ENCODE peak calls at places on chromosome 9, in five cellular contexts. Z, C, O, J and I are unnamed samples. For H3K4me1 and H3K27me3, the result is how much of the 10 kb centered on the place peaks cover.

GRCh38 chr9:83474631-83475030 is 63.6 kb downstream of the FRMD3 start:
- DNase-seq in Z (no peak), C (no peak), O (no peak), J (no peak), I (no peak)

GRCh38 chr9:114097613-114098020 is 1.5 kb downstream of the KIF12 start:
- DNase-seq in Z (peak), C (peak), O (peak), J (no peak), I (no peak)

GRCh38 chr9:91483835-91484234 is 60.2 kb upstream of the NFIL3 start:
- DNase-seq in Z (no peak), C (no peak), O (no peak), J (no peak), I (no peak)

GRCh38 chr9:110886832-110887231 is 151.4 kb downstream of the LPAR1 start:
- DNase-seq in Z (no peak), C (no peak), O (no peak), J (no peak), I (no peak)

GRCh38 chr9:124381073-124381945 is 33.9 kb downstream of the PSMB7 start:
- DNase-seq in Z (no peak), C (no peak), O (no peak), J (no peak), I (no peak)

GRCh38 chr9:27528278-27528885 is 1.2 kb downstream of the MOB3B start:
- DNase-seq in Z (peak), C (peak), O (no peak), J (peak), I (peak)

GRCh38 chr9:111715471-111715870 is 54.1 kb downstream of the GNG10 start:
- DNase-seq in Z (no peak), C (no peak), O (no peak), J (no peak), I (no peak)

GRCh38 chr9:20990867-20991266 is 40.6 kb downstream of the HACD4 start:
- DNase-seq in Z (no peak), C (no peak), O (no peak), J (no peak), I (peak)

GRCh38 chr9:77305622-77306365 is 128.5 kb downstream of the VPS13A start:
- DNase-seq in Z (no peak), C (no peak), O (no peak), J (no peak), I (no peak)

GRCh38 chr9:3848445-3849114 is 322.8 kb upstream of the RFX3 start:
- DNase-seq in Z (no peak), C (no peak), O (peak), J (no peak), I (no peak)

GRCh38 chr9:127980056-127980705 is 608 bp downstream of the EEIG1 start:
- DNase-seq in Z (peak), C (peak), O (peak), J (no peak), I (peak)
- H3K4me1 ChIP-seq in Z (half or more), C (half or more), O (under half), J (half or more), I (half or more)

GRCh38 chr9:14349818-14350333 is 35.9 kb upstream of the NFIB start:
- DNase-seq in Z (no peak), C (no peak), O (no peak), J (no peak), I (no peak)

GRCh38 chr9:14351206-14351605 is 37.3 kb upstream of the NFIB start:
- DNase-seq in Z (no peak), C (no peak), O (no peak), J (no peak), I (no peak)

GRCh38 chr9:14349141-14349817 is 35.3 kb upstream of the NFIB start:
- DNase-seq in Z (no peak), C (no peak), O (no peak), J (no peak), I (no peak)

GRCh38 chr9:14352549-14352948 is 38.6 kb upstream of the NFIB start:
- DNase-seq in Z (no peak), C (no peak), O (no peak), J (no peak), I (no peak)

DNA sequence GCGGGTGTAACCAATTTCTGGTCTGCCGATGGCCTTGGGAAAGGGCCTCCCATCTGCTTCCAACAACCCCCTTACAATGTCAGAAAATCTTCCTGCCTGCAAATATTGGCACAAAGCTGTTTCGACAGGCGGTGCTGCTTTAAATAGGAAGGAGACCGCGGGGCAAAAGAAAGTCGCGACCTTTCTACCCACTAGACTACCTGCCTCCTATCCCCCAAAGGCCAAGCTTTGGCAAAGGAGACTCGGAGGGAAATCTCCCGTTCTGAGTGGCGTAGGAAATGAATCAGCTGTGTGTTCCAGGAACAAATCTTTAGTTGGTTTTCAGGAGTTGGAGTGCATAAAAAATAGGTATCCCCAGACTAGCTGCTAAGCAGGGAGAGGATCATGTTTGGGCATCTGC is 36.8 kb upstream of the NFIB start:
- DNase-seq in Z (no peak), C (no peak), O (no peak), J (no peak), I (no peak)
- H3K27me3 ChIP-seq in Z (half or more), C (under half), O (under half), J (under half), I (half or more)

DNA sequence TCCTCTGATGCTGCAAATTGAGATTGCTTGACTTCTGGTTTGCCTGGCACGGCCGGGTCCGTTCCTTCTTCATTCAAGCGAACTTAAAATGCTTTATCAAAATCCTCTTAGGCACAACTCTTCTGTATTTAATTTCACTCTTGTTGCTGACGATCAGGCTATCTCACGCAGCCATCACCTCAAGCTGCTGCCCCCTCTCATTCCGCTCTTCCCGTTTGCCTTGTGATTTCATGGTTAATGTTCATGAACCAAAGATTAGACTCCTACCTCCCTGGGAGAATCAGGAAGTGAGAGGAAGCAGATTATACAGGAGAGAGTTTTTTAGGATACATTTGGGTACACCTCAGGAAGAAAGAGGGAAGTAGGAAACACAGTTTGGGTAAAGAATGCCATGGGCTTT is 22.6 kb downstream of the QRFP start:
- DNase-seq in Z (no peak), C (peak), O (no peak), J (no peak), I (no peak)
- H3K27ac ChIP-seq in Z (peak), C (no peak), O (no peak), J (peak), I (no peak)

GRCh38 chr9:126514037-126514821 is 99.5 kb upstream of the LMX1B start:
- DNase-seq in Z (peak), C (peak), O (peak), J (no peak), I (peak)
- H3K4me1 ChIP-seq in Z (under half), C (under half), O (under half), J (half or more), I (under half)

GRCh38 chr9:1034271-1034670 is 15.9 kb upstream of the DMRT2 start:
- DNase-seq in Z (no peak), C (no peak), O (no peak), J (no peak), I (no peak)

DNA sequence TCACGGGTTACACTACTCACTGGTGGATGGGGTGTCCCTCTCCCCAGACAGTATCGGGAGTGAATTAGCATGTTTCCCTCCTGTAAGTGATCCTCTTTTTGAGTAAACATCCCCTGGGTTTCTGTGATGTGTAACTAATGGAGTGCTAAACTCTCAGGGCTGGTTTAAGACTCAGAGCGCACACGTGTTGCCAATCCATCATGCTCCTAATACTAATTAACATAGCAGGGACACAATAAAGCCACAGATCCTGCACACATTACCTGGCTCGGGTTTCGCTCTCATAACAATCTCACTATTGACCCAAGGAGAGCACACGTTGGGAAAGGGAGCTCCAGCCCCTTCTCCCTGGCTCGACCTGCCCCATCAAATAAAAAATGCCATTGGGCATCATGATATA is 18.0 kb upstream of the DMRT2 start:
- DNase-seq in Z (no peak), C (no peak), O (no peak), J (no peak), I (no peak)
- H3K27me3 ChIP-seq in Z (under half), C (half or more), O (under half), J (under half), I (under half)

DNA sequence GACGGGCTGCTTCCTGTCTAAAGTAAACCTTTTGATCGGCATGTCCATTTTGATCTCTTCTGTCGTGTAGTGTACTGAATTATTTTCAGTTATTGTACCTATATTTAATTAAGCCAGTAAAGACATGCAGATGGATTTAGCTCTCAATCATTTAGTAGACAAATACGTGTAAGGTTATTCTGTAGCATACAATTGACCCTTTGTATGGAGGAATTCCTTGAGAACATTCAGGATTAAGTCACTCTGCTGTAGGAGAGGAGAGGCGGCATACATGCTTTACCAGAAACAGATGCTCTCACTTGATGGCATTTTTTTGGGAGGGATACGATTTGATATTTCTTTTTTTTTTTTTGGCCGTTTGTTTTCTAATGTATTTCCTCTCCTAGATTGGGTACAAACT is 141.0 kb downstream of the PBX3 start:
- DNase-seq in Z (no peak), C (no peak), O (no peak), J (no peak), I (no peak)
- H3K27ac ChIP-seq in Z (no peak), C (no peak), O (no peak), J (peak), I (no peak)